ENCODE peak calls at places on chromosomes 13 and 19, in ten cellular contexts. G is amniotic stem cell; J is activated T-helper 1 cell treated with anti-CD3 and anti-CD28 coated beads, Interleukin-2, amount 50 U/mL, for 16 hours; I is stimulated activated CD4-positive, alpha-beta T cell treated with anti-CD3 and anti-CD28 coated beads, Interleukin-4, amount 100 ng/mL, for 1 hour; D is left colon; X is activated CD4-positive, alpha-beta T cell treated with anti-CD3 and anti-CD28 coated beads, Interleukin-2, amount 50 U/mL, for 24 hours; N is Daoy; M is head of caudate nucleus; K is stimulated activated CD8-positive, alpha-beta memory T cell treated with anti-CD3 and anti-CD28 coated beads, Interleukin-15, amount 100 ng/mL, for 4 hours; Z is WERI-Rb-1. W is an unnamed sample.

GRCh38 chr13:63910406-63910957 is 2494.8 kb upstream of the PCDH20 start:
- DNase-seq in I (no peak), D (no peak), K (no peak), M (peak; percentile 12), N (no peak), J (no peak), X (no peak), Z (no peak), G (no peak), W (no peak)

GRCh38 chr13:92272177-92272576 is 873.8 kb downstream of the GPC5 start:
- DNase-seq in I (no peak), M (no peak), J (no peak), Z (no peak), N (no peak), K (no peak), D (no peak), G (no peak), X (no peak), W (no peak)

GRCh38 chr19:3374369-3375112 is 8.2 kb downstream of the NFIC start:
- DNase-seq in J (no peak), I (no peak), G (no peak), Z (no peak), D (no peak), X (no peak), N (no peak), K (no peak), M (no peak), W (no peak)

GRCh38 chr19:13053761-13054604 is 48.7 kb downstream of the LYL1 start:
- DNase-seq in D (peak; percentile 80), K (no peak), M (no peak), N (peak; percentile 96), G (peak; percentile 51), Z (no peak), X (no peak), J (no peak), I (no peak), W (no peak)

GRCh38 chr13:22369840-22370239 is 699.0 kb downstream of the FGF9 start:
- DNase-seq in N (no peak), G (no peak), Z (no peak), M (no peak), X (no peak), I (no peak), D (no peak), K (no peak), J (no peak), W (no peak)

GRCh38 chr13:74444877-74445479 is 310.8 kb upstream of the KLF12 start:
- DNase-seq in K (no peak), M (no peak), J (no peak), N (no peak), D (no peak), I (no peak), G (no peak), Z (no peak), X (no peak), W (no peak)

GRCh38 chr13:108929532-108929931 is 300.1 kb downstream of the MYO16 start:
- DNase-seq in Z (no peak), X (no peak), K (no peak), J (no peak), M (no peak), N (no peak), I (no peak), D (no peak), G (no peak), W (no peak)

GRCh38 chr19:35742121-35742724 is at the start of gene IGFLR1:
- DNase-seq in M (no peak), G (no peak), X (peak; percentile 85), K (peak; percentile 55), D (no peak), N (no peak), Z (no peak), I (peak; percentile 62), J (no peak), W (no peak)

GRCh38 chr19:37988758-37989635 is 82.0 kb downstream of the SIPA1L3 start:
- DNase-seq in M (no peak), K (no peak), X (no peak), G (no peak), N (no peak), D (no peak), Z (no peak), J (no peak), I (no peak), W (no peak)

GRCh38 chr19:6423499-6424189 is 967 bp downstream of the KHSRP start:
- DNase-seq in K (no peak), X (peak; percentile 32), Z (peak; percentile 50), I (peak; percentile 39), G (no peak), M (no peak), D (peak; percentile 51), N (peak; percentile 48), J (no peak), W (no peak)

GRCh38 chr19:40585677-40586422 is 9.2 kb downstream of the SHKBP1 start:
- DNase-seq in I (no peak), K (no peak), N (peak; percentile 85), Z (no peak), G (no peak), M (no peak), D (no peak), X (no peak), J (no peak), W (no peak)

GRCh38 chr13:99339736-99340392 is 32.7 kb upstream of the GPR183 start:
- DNase-seq in Z (no peak), N (no peak), G (no peak), I (no peak), D (no peak), K (no peak), X (no peak), M (no peak), J (no peak), W (no peak)

GRCh38 chr13:44932850-44933251 is 56.4 kb downstream of the NUFIP1 start:
- DNase-seq in M (no peak), X (no peak), Z (no peak), G (no peak), N (no peak), K (no peak), I (no peak), D (no peak), J (no peak), W (no peak)

GRCh38 chr19:55386515-55386947 is 799 bp downstream of the RPL28 start:
- DNase-seq in K (no peak), Z (no peak), J (no peak), X (no peak), G (no peak), D (no peak), N (no peak), M (peak; percentile 26), I (peak; percentile 31), W (no peak)

GRCh38 chr13:70183041-70183440 is 74.8 kb upstream of the KLHL1 start:
- DNase-seq in X (no peak), G (no peak), J (no peak), K (no peak), M (no peak), N (peak; percentile 0), I (no peak), Z (no peak), D (no peak), W (no peak)

GRCh38 chr13:30111810-30112209 is 195.5 kb downstream of the KATNAL1 start:
- DNase-seq in N (no peak), D (no peak), G (no peak), M (no peak), K (no peak), Z (no peak), J (no peak), X (no peak), I (no peak), W (no peak)

W was measured in cerebellar nuclear complex.